ENCODE peak calls at places on chromosomes 12 and 14, in six cellular contexts. Q is right cardiac atrium; N is esophagus muscularis mucosa; C is endothelial cell of umbilical vein; G is naive thymus-derived CD4-positive, alpha-beta T cell; P is ovary. H is an unnamed sample. For H3K4me1, the result is how much of the 10 kb centered on the place peaks cover.

GRCh38 chr12:124191024-124191359 is 103.9 kb upstream of the RFLNA start:
- DNase-seq in Q (no peak), N (no peak), C (peak), G (no peak), P (no peak), H (no peak)

GRCh38 chr12:15936751-15937150 is 25.6 kb downstream of the DERA start:
- DNase-seq in Q (no peak), N (no peak), C (no peak), G (no peak), P (no peak), H (no peak)

GRCh38 chr14:103427485-103428443 is 42.5 kb downstream of the MARK3 start:
- DNase-seq in Q (no peak), N (no peak), C (peak), G (no peak), P (no peak), H (peak)

GRCh38 chr12:108854055-108854452 is 3.3 kb downstream of the SSH1 start:
- DNase-seq in Q (no peak), N (no peak), C (no peak), G (no peak), P (no peak), H (no peak)

GRCh38 chr14:45068396-45068795 is 15.5 kb upstream of the PRPF39 start:
- DNase-seq in Q (no peak), N (no peak), C (no peak), G (no peak), P (no peak), H (no peak)

GRCh38 chr12:21129906-21130305 is 1.1 kb upstream of the SLCO1B1 start:
- DNase-seq in Q (no peak), N (no peak), C (no peak), G (no peak), P (no peak), H (no peak)

GRCh38 chr14:67526676-67527459 is 6.2 kb upstream of the PLEKHH1 start:
- DNase-seq in Q (no peak), N (no peak), C (peak), G (peak), P (no peak), H (peak)

GRCh38 chr14:30252800-30253425 is 306.0 kb upstream of the G2E3 start:
- DNase-seq in Q (no peak), N (no peak), C (no peak), G (no peak), P (no peak), H (no peak)

GRCh38 chr12:107684990-107685359 is 624 bp upstream of the PWP1 start:
- DNase-seq in Q (no peak), N (no peak), C (no peak), G (no peak), P (no peak), H (peak)

DNA sequence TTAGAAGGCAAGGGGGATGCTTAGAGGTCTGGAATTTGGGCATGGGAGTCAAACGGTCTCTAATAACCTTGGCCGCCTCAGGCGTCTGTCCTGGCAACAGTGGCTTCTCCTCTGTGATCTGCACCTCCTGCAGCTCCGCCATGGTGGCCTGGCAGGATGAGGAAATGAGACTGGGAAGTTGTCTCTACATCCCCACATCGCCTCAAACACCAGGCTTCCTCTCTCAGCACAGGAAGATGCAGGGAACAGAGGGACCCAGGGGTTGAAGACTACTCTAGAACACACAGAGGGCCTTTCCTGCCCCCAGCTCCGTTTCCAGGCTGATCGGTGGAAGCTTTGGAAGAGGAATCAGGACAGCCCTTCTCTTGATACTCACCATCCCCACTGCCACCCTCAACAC is 1.7 kb downstream of the NDRG2 start:
- DNase-seq in Q (peak), N (no peak), C (no peak), G (no peak), P (peak), H (no peak)
- H3K4me3 ChIP-seq in Q (peak), N (peak), C (no peak), G (no peak), P (peak), H (no peak)

GRCh38 chr12:76065917-76066316 is 18.6 kb downstream of the NAP1L1 start:
- DNase-seq in Q (no peak), N (no peak), C (no peak), G (no peak), P (no peak), H (no peak)

GRCh38 chr12:76072568-76072967 is 11.9 kb downstream of the NAP1L1 start:
- DNase-seq in Q (no peak), N (no peak), C (no peak), G (no peak), P (no peak), H (no peak)

GRCh38 chr12:76064904-76065303 is 19.6 kb downstream of the NAP1L1 start:
- DNase-seq in Q (no peak), N (no peak), C (no peak), G (no peak), P (no peak), H (no peak)

GRCh38 chr12:76073561-76073960 is 10.9 kb downstream of the NAP1L1 start:
- DNase-seq in Q (no peak), N (no peak), C (no peak), G (no peak), P (no peak), H (no peak)

GRCh38 chr12:76069339-76069738 is 15.1 kb downstream of the NAP1L1 start:
- DNase-seq in Q (no peak), N (no peak), C (no peak), G (no peak), P (no peak), H (no peak)
- H3K27ac ChIP-seq in Q (no peak), N (no peak), C (no peak), G (no peak), P (no peak), H (no peak)

GRCh38 chr14:94484476-94484875 is 8.5 kb upstream of the SERPINA9 start:
- DNase-seq in Q (no peak), N (no peak), C (no peak), G (no peak), P (no peak), H (no peak)
- H3K4me1 ChIP-seq in Q (under half), N (under half), C (under half), G (under half), P (under half), H (under half)

GRCh38 chr12:849192-849527 is 96.8 kb downstream of the WNK1 start:
- DNase-seq in Q (no peak), N (no peak), C (no peak), G (no peak), P (no peak), H (no peak)

GRCh38 chr12:851913-852312 is 97.6 kb downstream of the RAD52 start:
- DNase-seq in Q (no peak), N (no peak), C (peak), G (no peak), P (no peak), H (no peak)

GRCh38 chr12:851343-851742 is 98.2 kb downstream of the RAD52 start:
- DNase-seq in Q (no peak), N (no peak), C (peak), G (no peak), P (no peak), H (no peak)

GRCh38 chr12:848519-849191 is 96.3 kb downstream of the WNK1 start:
- DNase-seq in Q (no peak), N (no peak), C (peak), G (no peak), P (no peak), H (no peak)

DNA sequence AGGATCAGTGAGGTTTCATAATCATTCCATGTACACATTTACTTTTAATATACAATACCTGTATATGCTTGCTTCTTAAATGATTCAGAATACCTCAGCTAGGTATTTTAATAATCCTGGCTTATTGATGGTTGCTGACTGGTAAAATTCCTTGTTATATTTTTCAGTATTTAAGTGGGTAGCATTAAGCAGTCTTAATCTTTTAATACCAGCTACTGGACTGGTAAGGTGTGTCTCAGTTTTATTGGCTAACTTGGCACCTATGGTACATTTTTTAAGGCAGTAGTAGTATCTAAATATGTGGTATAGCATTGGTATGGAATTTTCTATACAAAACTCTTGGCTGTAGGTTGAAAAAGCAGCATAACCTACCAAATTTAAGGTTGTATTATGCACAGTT is 96.6 kb downstream of the RAD52 start:
- DNase-seq in Q (no peak), N (no peak), C (no peak), G (no peak), P (no peak), H (no peak)
- H3K4me3 ChIP-seq in Q (no peak), N (no peak), C (no peak), G (no peak), P (no peak), H (no peak)

DNA sequence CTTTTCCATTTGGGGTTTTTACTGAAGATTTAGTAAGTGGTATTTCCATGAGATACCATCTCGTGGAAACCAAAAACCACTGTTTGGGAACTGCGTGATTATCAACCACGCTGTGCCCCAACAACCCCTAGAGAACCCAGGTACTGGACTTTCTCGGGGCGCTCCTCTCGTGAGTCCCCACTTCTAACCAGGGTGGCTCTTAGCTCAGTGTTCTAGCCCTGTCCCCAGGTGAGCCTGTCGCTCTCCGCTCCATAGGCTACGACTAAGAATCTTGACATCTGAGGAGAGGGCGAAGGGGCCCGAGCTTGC is 686 bp downstream of the MCRS1 start:
- DNase-seq in Q (no peak), N (no peak), C (no peak), G (no peak), P (peak), H (no peak)
- H3K27ac ChIP-seq in Q (peak), N (peak), C (peak), G (peak), P (no peak), H (peak)

DNA sequence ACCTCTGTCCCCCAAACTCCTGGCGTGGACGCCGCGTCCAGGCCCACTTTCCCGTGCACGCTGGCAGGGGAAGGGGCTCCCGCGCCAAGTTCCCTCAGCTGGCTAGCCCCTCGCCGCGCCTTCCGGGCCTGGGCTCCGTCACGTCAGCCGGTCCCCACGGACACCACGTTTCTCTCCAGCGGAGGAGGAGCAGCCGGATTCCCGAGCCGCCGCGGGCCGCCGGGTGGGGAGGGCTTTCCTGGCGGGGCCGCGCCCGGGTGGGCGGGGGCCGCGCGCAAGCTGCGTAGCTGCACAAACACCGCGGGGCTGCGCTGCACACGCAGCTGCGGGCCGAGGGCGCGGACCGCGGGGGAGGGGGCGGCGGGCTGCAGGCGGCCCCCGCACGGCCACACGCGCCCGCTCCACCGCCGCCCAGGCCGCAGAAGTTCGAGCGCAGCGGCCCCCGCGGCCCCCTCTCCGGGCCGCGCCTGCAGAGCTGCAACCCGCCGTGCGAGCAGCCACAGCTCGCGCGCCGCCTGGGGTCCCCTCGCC is 45.1 kb upstream of the PNMA1 start:
- DNase-seq in Q (peak), N (no peak), C (peak), G (peak), P (peak), H (peak)
- H3K4me1 ChIP-seq in Q (under half), N (half or more), C (half or more), G (half or more), P (under half), H (half or more)

GRCh38 chr14:75068294-75069020 is 984 bp upstream of the ZC2HC1C start:
- DNase-seq in Q (no peak), N (no peak), C (no peak), G (no peak), P (no peak), H (no peak)
- H3K4me3 ChIP-seq in Q (peak), N (peak), C (peak), G (peak), P (peak), H (peak)

GRCh38 chr14:81382517-81383225 is 17.5 kb downstream of the STON2 start:
- DNase-seq in Q (no peak), N (no peak), C (no peak), G (no peak), P (no peak), H (no peak)

GRCh38 chr14:81385824-81386223 is 14.3 kb downstream of the STON2 start:
- DNase-seq in Q (no peak), N (no peak), C (no peak), G (no peak), P (no peak), H (no peak)

GRCh38 chr14:81388236-81388801 is 11.8 kb downstream of the STON2 start:
- DNase-seq in Q (no peak), N (peak), C (no peak), G (no peak), P (no peak), H (no peak)

GRCh38 chr14:81384900-81385299 is 15.2 kb downstream of the STON2 start:
- DNase-seq in Q (no peak), N (no peak), C (no peak), G (no peak), P (no peak), H (no peak)

DNA sequence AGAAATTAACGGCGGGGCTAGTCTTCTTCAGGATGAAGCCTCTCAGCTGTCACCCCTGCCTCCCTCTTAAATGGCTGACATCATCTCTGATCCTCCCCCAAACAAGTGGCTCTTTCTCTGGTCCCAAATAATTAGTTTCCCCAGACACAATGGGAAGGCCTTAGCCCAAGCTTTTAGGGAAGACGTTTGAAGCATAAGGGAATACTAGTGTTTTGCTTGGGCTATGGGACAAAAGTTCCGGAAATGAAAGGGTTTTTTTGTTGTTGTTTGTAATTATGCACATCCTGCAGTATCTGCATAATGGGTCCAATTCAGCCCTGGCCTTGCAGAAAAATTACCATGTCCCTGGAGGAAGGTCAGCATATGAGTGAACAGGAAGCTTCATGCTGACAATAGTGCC is 13.7 kb downstream of the STON2 start:
- DNase-seq in Q (no peak), N (peak), C (no peak), G (no peak), P (no peak), H (no peak)
- H3K27ac ChIP-seq in Q (no peak), N (no peak), C (no peak), G (no peak), P (no peak), H (no peak)

DNA sequence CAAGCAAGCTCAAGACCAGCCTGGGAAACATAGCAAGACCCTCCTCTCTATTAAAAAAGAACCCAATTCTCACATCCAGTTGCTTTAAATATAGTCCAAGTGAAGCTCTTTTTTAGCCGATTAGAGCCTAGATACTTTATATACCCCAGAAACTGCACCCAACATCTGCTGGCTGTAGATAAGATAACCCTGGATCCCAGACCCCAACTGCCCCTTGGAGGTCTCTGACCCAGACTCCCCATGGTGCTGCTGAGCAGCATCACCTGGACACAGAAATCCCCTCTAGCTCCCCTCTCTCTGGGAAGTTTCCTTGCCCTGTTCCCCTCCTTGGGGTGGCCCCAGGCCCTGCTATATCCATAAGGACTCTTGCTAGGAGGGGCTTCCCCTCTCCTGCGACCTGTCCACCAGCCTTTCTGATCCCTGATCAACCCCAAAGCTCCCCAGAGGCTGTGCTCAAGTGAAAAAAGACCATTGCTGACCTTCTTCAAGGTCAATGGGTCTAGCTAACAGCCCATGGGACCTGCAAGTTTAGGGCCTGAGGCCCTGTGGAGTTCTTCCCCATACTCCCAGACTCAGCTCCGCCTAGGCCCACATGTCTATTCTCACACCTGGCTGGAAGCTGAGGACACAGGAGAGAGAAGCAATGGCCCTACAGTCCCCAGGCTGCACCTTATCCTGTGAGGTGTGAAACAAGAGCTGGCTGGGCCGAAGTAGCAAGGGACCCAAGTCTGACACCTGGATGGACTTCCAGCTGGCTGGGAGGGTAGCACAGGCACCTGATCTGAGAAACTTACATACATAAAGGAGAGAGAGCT is 56.2 kb downstream of the ARL6IP4 start:
- DNase-seq in Q (peak), N (no peak), C (no peak), G (no peak), P (no peak), H (no peak)
- H3K4me1 ChIP-seq in Q (under half), N (under half), C (under half), G (under half), P (under half), H (under half)